ENCODE peak calls at places on chromosomes 5 and 9, in seven cellular contexts. K is PC-3, C is heart left ventricle, Q is H1, R is A549, T is HCT116, H is ovary. X is an unnamed sample. For H3K4me1, the result is how much of the 10 kb centered on the place peaks cover.

GRCh38 chr5:63398346-63398745 is 563.9 kb downstream of the HTR1A start:
- DNase-seq in K (peak), C (no peak), Q (no peak), R (no peak), T (no peak), H (no peak), X (no peak)

GRCh38 chr5:177142029-177142681 is 8.6 kb downstream of the NSD1 start:
- DNase-seq in K (no peak), C (no peak), Q (no peak), R (no peak), T (no peak), H (no peak), X (no peak)

GRCh38 chr9:6845128-6845826 is 87.5 kb downstream of the KDM4C start:
- DNase-seq in K (no peak), C (no peak), Q (no peak), R (no peak), T (no peak), H (no peak), X (no peak)

GRCh38 chr9:79201641-79202040 is 370.1 kb upstream of the TLE4 start:
- DNase-seq in K (no peak), C (no peak), Q (no peak), R (no peak), T (no peak), H (no peak), X (no peak)

GRCh38 chr5:168870914-168871313 is 291.7 kb upstream of the PANK3 start:
- DNase-seq in K (no peak), C (no peak), Q (no peak), R (no peak), T (no peak), H (no peak), X (no peak)

GRCh38 chr5:119250946-119251901 is 104.6 kb upstream of the TNFAIP8 start:
- DNase-seq in K (no peak), C (no peak), Q (no peak), R (no peak), T (no peak), H (no peak), X (no peak)

GRCh38 chr9:16171851-16172250 is 619.0 kb downstream of the CCDC171 start:
- DNase-seq in K (no peak), C (no peak), Q (no peak), R (no peak), T (no peak), H (no peak), X (no peak)

GRCh38 chr9:134317431-134318414 is 8.5 kb upstream of the RXRA start:
- DNase-seq in K (no peak), C (peak), Q (no peak), R (no peak), T (no peak), H (peak), X (peak)

GRCh38 chr5:122907238-122907637 is 61.8 kb downstream of the SNX24 start:
- DNase-seq in K (peak), C (no peak), Q (no peak), R (peak), T (no peak), H (no peak), X (peak)

GRCh38 chr9:14870086-14870485 is 40.1 kb downstream of the FREM1 start:
- DNase-seq in K (no peak), C (no peak), Q (no peak), R (no peak), T (no peak), H (no peak), X (no peak)

GRCh38 chr5:136424835-136425694 is 59.7 kb upstream of the TRPC7 start:
- DNase-seq in K (peak), C (peak), Q (peak), R (peak), T (peak), H (no peak), X (peak)

GRCh38 chr9:92481029-92481633 is 1.2 kb downstream of the ASPN start:
- DNase-seq in K (peak), C (no peak), Q (no peak), R (no peak), T (no peak), H (no peak), X (peak)

GRCh38 chr9:3760031-3760430 is 234.2 kb upstream of the RFX3 start:
- DNase-seq in K (peak), C (no peak), Q (no peak), R (peak), T (no peak), H (no peak), X (no peak)

GRCh38 chr9:86324901-86325300 is 29.3 kb downstream of the TUT7 start:
- DNase-seq in K (no peak), C (no peak), Q (no peak), R (no peak), T (no peak), H (no peak), X (no peak)

GRCh38 chr5:85249204-85249603 is 864.5 kb upstream of the EDIL3 start:
- DNase-seq in K (no peak), C (no peak), Q (no peak), R (no peak), T (no peak), H (no peak), X (no peak)

GRCh38 chr5:144142030-144142825 is 28.2 kb downstream of the YIPF5 start:
- DNase-seq in K (peak), C (no peak), Q (no peak), R (peak), T (peak), H (no peak), X (peak)

GRCh38 chr5:5344606-5345005 is 77.9 kb upstream of the ICE1 start:
- DNase-seq in K (no peak), C (no peak), Q (no peak), R (no peak), T (no peak), H (no peak), X (no peak)

GRCh38 chr9:134601764-134602163 is 39.8 kb upstream of the COL5A1 start:
- DNase-seq in K (no peak), C (no peak), Q (no peak), R (no peak), T (no peak), H (no peak), X (no peak)

GRCh38 chr9:34550681-34551270 is 28.0 kb upstream of the ENHO start:
- DNase-seq in K (no peak), C (no peak), Q (peak), R (no peak), T (no peak), H (no peak), X (no peak)

GRCh38 chr5:55936100-55936693 is 58.6 kb downstream of the IL6ST start:
- DNase-seq in K (peak), C (peak), Q (peak), R (peak), T (peak), H (peak), X (peak)

GRCh38 chr5:11310158-11310557 is 549.1 kb upstream of the DAP start:
- DNase-seq in K (no peak), C (no peak), Q (no peak), R (no peak), T (no peak), H (no peak), X (no peak)

GRCh38 chr9:100379862-100380261 is 27.1 kb upstream of the TEX10 start:
- DNase-seq in K (peak), C (no peak), Q (no peak), R (peak), T (no peak), H (no peak), X (no peak)

GRCh38 chr9:104758974-104759373 is 5.0 kb upstream of the NIPSNAP3B start:
- DNase-seq in K (no peak), C (no peak), Q (no peak), R (no peak), T (no peak), H (no peak), X (no peak)

GRCh38 chr9:35945341-35946018 is 12.5 kb downstream of the OR2S2 start:
- DNase-seq in K (peak), C (peak), Q (peak), R (peak), T (peak), H (peak), X (peak)

GRCh38 chr5:5560016-5560415 is 137.5 kb downstream of the ICE1 start:
- DNase-seq in K (no peak), C (no peak), Q (no peak), R (no peak), T (no peak), H (no peak), X (no peak)

GRCh38 chr5:20262896-20263295 is 274.9 kb upstream of the CDH18 start:
- DNase-seq in K (no peak), C (no peak), Q (no peak), R (no peak), T (no peak), H (no peak), X (no peak)

GRCh38 chr9:93077811-93078210 is 18.2 kb upstream of the CARD19 start:
- DNase-seq in K (no peak), C (no peak), Q (no peak), R (no peak), T (no peak), H (no peak), X (no peak)

GRCh38 chr5:8726383-8727036 is 819.4 kb downstream of the SEMA5A start:
- DNase-seq in K (no peak), C (no peak), Q (no peak), R (no peak), T (no peak), H (no peak), X (no peak)

GRCh38 chr9:135568026-135568425 is 6.5 kb downstream of the PAEP start:
- DNase-seq in K (no peak), C (no peak), Q (no peak), R (no peak), T (no peak), H (no peak), X (no peak)

GRCh38 chr9:127568618-127568970 is 43.5 kb upstream of the STXBP1 start:
- DNase-seq in K (no peak), C (peak), Q (no peak), R (no peak), T (no peak), H (peak), X (no peak)

GRCh38 chr9:127572961-127573727 is 38.9 kb upstream of the STXBP1 start:
- DNase-seq in K (peak), C (no peak), Q (no peak), R (peak), T (no peak), H (no peak), X (no peak)

GRCh38 chr9:127568971-127569818 is 42.9 kb upstream of the STXBP1 start:
- DNase-seq in K (peak), C (peak), Q (peak), R (peak), T (no peak), H (peak), X (peak)

GRCh38 chr9:127569819-127570401 is 42.2 kb upstream of the STXBP1 start:
- DNase-seq in K (peak), C (no peak), Q (no peak), R (peak), T (no peak), H (no peak), X (no peak)

DNA sequence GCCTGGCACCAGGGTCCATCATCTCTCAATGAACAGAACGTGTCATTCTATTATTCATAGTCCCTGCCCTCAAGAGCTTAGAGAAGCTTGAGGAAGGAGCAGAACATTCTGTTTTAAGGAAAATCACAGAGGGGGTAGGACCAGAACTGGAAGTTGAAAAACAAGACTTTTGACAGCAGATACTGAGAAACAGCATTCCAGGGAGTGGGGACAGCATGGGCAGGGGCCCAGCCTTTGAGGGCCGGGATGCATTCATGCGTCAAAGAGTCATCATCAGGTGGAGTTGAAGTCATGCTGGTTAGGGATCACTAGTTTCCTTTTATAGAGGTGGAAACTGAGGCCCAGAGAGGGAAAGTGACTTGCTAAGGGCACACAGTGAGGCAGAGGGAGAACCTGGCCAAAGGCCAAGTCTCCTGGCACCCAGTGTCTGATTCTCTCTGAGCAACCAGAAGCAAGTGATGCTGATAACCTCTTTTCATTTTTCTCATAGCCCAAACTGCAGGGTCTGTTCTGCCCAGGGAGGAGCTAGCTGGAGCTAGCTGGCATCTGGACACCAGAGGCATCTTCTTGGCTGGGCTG is 41.5 kb upstream of the STXBP1 start:
- DNase-seq in K (peak), C (no peak), Q (no peak), R (no peak), T (no peak), H (no peak), X (no peak)
- H3K4me1 ChIP-seq in K (half or more), C (under half), Q (under half), R (half or more), T (half or more), H (under half), X (under half)

GRCh38 chr5:149517461-149518122 is 33.6 kb downstream of the CSNK1A1 start:
- DNase-seq in K (no peak), C (no peak), Q (no peak), R (peak), T (no peak), H (no peak), X (no peak)
- H3K4me1 ChIP-seq in K (under half), C (under half), Q (under half), R (half or more), T (under half), H (under half), X (under half)

GRCh38 chr5:179533907-179534306 is 16.4 kb upstream of the RUFY1 start:
- DNase-seq in K (no peak), C (no peak), Q (no peak), R (no peak), T (no peak), H (no peak), X (no peak)
- H3K4me1 ChIP-seq in K (under half), C (under half), Q (under half), R (under half), T (under half), H (under half), X (under half)

DNA sequence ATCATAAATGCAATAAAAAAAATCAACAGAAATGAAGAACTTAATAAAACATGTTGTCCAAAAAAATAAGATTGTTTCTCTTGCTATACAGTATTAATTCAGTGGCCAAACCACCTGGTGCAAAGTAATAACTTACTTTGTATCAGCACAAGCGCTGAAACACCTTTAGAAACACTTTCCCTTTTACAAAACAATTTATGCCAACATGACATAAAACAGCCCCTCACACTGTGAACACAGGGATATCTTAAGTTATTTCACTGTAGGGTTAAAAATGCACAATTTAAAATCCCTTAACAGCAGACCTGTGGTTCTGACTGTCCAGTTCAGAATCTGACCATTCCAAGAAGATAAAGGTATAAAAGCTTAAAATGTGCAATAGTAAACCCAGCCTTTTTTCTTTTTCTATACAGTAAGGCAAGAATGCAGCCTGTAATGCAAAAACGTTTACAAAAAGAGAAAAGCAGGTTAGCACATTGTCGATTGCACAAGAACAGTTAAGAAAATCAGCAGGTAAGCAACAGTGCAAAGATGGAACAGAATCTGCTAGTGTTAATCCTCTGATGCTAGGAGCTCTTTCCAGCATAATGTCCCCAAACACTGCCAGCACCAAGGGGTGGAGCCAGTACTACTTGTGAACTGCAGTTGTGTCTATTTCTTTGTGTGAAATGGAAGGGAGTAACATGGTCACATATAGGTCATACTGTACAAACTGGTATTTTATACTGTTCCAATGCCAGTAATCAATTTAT is 21.6 kb downstream of the RAB14 start:
- DNase-seq in K (no peak), C (no peak), Q (no peak), R (no peak), T (no peak), H (no peak), X (peak)
- H3K4me1 ChIP-seq in K (under half), C (under half), Q (under half), R (under half), T (under half), H (under half), X (under half)

DNA sequence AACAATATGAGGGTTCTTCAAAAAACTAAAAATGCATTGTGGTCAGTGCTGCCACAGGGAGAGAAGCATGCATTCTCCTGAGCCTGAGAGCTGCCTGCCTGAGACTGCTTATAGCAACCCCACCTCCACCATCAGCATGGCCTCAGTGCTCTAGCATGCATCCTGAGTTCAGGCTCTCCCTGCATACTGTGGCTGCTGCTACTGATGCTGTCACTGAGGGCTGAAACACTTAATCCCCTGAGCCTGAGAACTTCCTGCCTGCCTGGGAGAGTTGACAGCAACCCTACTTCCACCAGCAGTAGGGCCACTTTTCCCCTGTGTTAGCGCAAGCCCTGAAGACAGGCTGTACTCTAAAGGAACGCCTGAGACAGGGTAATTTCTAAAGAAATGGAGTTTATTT is 206.0 kb downstream of the FBXO4 start:
- DNase-seq in K (no peak), C (no peak), Q (no peak), R (no peak), T (no peak), H (no peak), X (no peak)
- H3K4me1 ChIP-seq in K (under half), C (under half), Q (under half), R (under half), T (under half), H (under half), X (under half)